ENCODE peak calls at places on chromosomes 3 and 15, in eight cellular contexts. E is ascending aorta, W is iPS-NIHi11, T is heart left ventricle, I is activated T-cell treated with anti-CD3 and anti-CD28 coated beads for 4 hours, G is activated gamma-delta T cell, N is AG08396, Q is iris pigment epithelial cell. F is an unnamed sample.

GRCh38 chr3:117117188-117117936 is 407.8 kb downstream of the TUSC7 start:
- DNase-seq in T (no peak), N (no peak), E (no peak), I (no peak), Q (no peak), W (peak), G (no peak), F (no peak)

GRCh38 chr15:73370151-73370550 is 1.4 kb upstream of the HCN4 start:
- DNase-seq in G (no peak), N (no peak), W (no peak), T (no peak), I (no peak), E (no peak), Q (no peak), F (no peak)

GRCh38 chr3:30495172-30496124 is 111.0 kb upstream of the TGFBR2 start:
- DNase-seq in I (no peak), T (no peak), Q (no peak), W (no peak), G (no peak), N (no peak), E (no peak), F (no peak)

GRCh38 chr3:46663611-46664135 is 29.8 kb downstream of the ALS2CL start:
- DNase-seq in Q (peak), I (no peak), N (peak), G (no peak), W (peak), T (peak), E (no peak), F (no peak)

GRCh38 chr3:152539191-152539764 is 270.5 kb downstream of the MBNL1 start:
- DNase-seq in Q (no peak), W (peak), N (no peak), E (no peak), T (no peak), G (no peak), I (no peak), F (no peak)

GRCh38 chr15:70093070-70093469 is 4.6 kb downstream of the TLE3 start:
- DNase-seq in Q (no peak), I (no peak), E (no peak), T (no peak), N (no peak), W (no peak), G (no peak), F (no peak)

GRCh38 chr15:92322566-92323355 is 70.9 kb upstream of the ST8SIA2 start:
- DNase-seq in I (no peak), E (no peak), G (no peak), Q (no peak), N (no peak), T (no peak), W (no peak), F (no peak)

GRCh38 chr3:72100062-72100511 is 315.1 kb upstream of the PROK2 start:
- DNase-seq in G (no peak), T (no peak), N (no peak), I (no peak), W (peak), E (no peak), Q (no peak), F (no peak)

GRCh38 chr15:72482275-72482674 is 8.1 kb downstream of the ARIH1 start:
- DNase-seq in W (no peak), E (no peak), G (no peak), T (no peak), I (no peak), N (no peak), Q (no peak), F (peak)

GRCh38 chr3:124993462-124993861 is 58.9 kb upstream of the MUC13 start:
- DNase-seq in T (no peak), E (no peak), Q (no peak), I (no peak), G (no peak), N (no peak), W (no peak), F (no peak)

GRCh38 chr3:152127058-152127457 is 141.7 kb upstream of the MBNL1 start:
- DNase-seq in I (no peak), E (no peak), Q (no peak), N (no peak), G (no peak), W (no peak), T (no peak), F (no peak)

GRCh38 chr3:110243081-110243480 is 828.5 kb upstream of the NECTIN3 start:
- DNase-seq in W (no peak), T (no peak), E (no peak), G (no peak), Q (peak), I (no peak), N (no peak), F (no peak)

GRCh38 chr3:176766862-176767261 is 430.4 kb downstream of the TBL1XR1 start:
- DNase-seq in T (no peak), G (no peak), E (no peak), Q (no peak), N (no peak), W (no peak), I (no peak), F (no peak)

GRCh38 chr15:65476942-65477341 is 40.5 kb downstream of the DPP8 start:
- DNase-seq in G (no peak), E (no peak), Q (peak), I (no peak), T (no peak), W (no peak), N (peak), F (no peak)

GRCh38 chr3:78941587-78941986 is 826.2 kb downstream of the ROBO1 start:
- DNase-seq in Q (peak), I (no peak), W (no peak), N (peak), G (no peak), E (no peak), T (no peak), F (no peak)

GRCh38 chr3:133674290-133674912 is 12.7 kb upstream of the TOPBP1 start:
- DNase-seq in Q (no peak), I (no peak), G (no peak), T (no peak), E (no peak), N (no peak), W (peak), F (no peak)

GRCh38 chr3:196097373-196098154 is 15.7 kb upstream of the TFRC start:
- DNase-seq in I (no peak), G (no peak), E (no peak), T (no peak), W (no peak), N (no peak), Q (no peak), F (no peak)

GRCh38 chr3:23810342-23811116 is 4.8 kb downstream of the UBE2E1 start:
- DNase-seq in I (peak), E (no peak), G (peak), N (peak), Q (peak), W (peak), T (peak), F (peak)

GRCh38 chr3:51968175-51968681 is 974 bp upstream of the PCBP4 start:
- DNase-seq in G (no peak), T (no peak), N (no peak), E (no peak), W (peak), Q (no peak), I (no peak), F (no peak)

GRCh38 chr3:193509103-193509965 is 45.4 kb downstream of the ATP13A4 start:
- DNase-seq in N (no peak), I (no peak), G (no peak), E (no peak), W (no peak), T (no peak), Q (no peak), F (no peak)

GRCh38 chr15:67542192-67542461 is 376 bp upstream of the MAP2K5 start:
- DNase-seq in E (no peak), G (no peak), T (no peak), N (peak), Q (no peak), W (no peak), I (peak), F (no peak)

GRCh38 chr3:100891827-100892226 is 101.4 kb downstream of the ABI3BP start:
- DNase-seq in I (no peak), Q (peak), G (no peak), N (no peak), E (no peak), T (no peak), W (no peak), F (no peak)

GRCh38 chr3:160065282-160065681 is 76.6 kb downstream of the IL12A start:
- DNase-seq in W (no peak), G (no peak), N (no peak), E (no peak), Q (no peak), T (no peak), I (no peak), F (no peak)

GRCh38 chr3:126991366-126992200 is 8.7 kb downstream of the PLXNA1 start:
- DNase-seq in I (no peak), W (no peak), N (no peak), G (no peak), T (no peak), E (no peak), Q (no peak), F (no peak)

GRCh38 chr3:186361246-186361611 is 805 bp downstream of the DGKG start:
- DNase-seq in Q (no peak), G (no peak), T (no peak), W (peak), N (no peak), I (no peak), E (no peak), F (no peak)